ENCODE peak calls at places on chromosome 1, in six cellular contexts. M, I, J, R, Q and H are unnamed samples.

GRCh38 chr1:153750026-153750995 is 22.5 kb downstream of the INTS3 start:
- DNase-seq in J (no peak), R (no peak), M (no peak), I (no peak), Q (no peak), H (no peak)

GRCh38 chr1:115746021-115746690 is 22.4 kb downstream of the CASQ2 start:
- DNase-seq in Q (no peak), R (peak), I (no peak), J (no peak), M (no peak), H (no peak)

GRCh38 chr1:2290595-2291510 is 62.7 kb downstream of the SKI start:
- DNase-seq in M (peak), I (peak), R (peak), Q (no peak), J (peak), H (peak)

GRCh38 chr1:20291621-20292020 is 946 bp downstream of the VWA5B1 start:
- DNase-seq in Q (no peak), I (no peak), R (no peak), M (no peak), J (peak), H (no peak)

GRCh38 chr1:44512313-44512885 is 107.3 kb downstream of the RNF220 start:
- DNase-seq in I (no peak), M (no peak), J (no peak), Q (no peak), R (no peak), H (no peak)

GRCh38 chr1:110746644-110747259 is 72.0 kb upstream of the KCNA3 start:
- DNase-seq in M (no peak), Q (no peak), I (peak), J (peak), R (peak), H (peak)

GRCh38 chr1:184840596-184840995 is 85.9 kb upstream of the EDEM3 start:
- DNase-seq in J (no peak), M (no peak), I (no peak), R (no peak), Q (no peak), H (no peak)

GRCh38 chr1:162984699-162985098 is 84.5 kb upstream of the RGS4 start:
- DNase-seq in J (peak), I (no peak), R (peak), Q (no peak), M (no peak), H (no peak)

GRCh38 chr1:234543442-234544093 is 64.6 kb upstream of the TARBP1 start:
- DNase-seq in R (no peak), I (no peak), M (peak), J (no peak), Q (no peak), H (no peak)

GRCh38 chr1:241408170-241408569 is 51.2 kb upstream of the RGS7 start:
- DNase-seq in Q (no peak), R (peak), J (peak), I (no peak), M (no peak), H (no peak)

GRCh38 chr1:71014110-71014509 is 33.5 kb downstream of the PTGER3 start:
- DNase-seq in J (peak), Q (no peak), I (no peak), R (peak), M (no peak), H (no peak)

GRCh38 chr1:29050141-29050540 is 73.6 kb downstream of the TMEM200B start:
- DNase-seq in I (no peak), M (no peak), J (peak), R (peak), Q (no peak), H (no peak)

GRCh38 chr1:86507935-86508582 is 38.8 kb upstream of the CLCA4 start:
- DNase-seq in J (peak), I (peak), M (no peak), Q (no peak), R (peak), H (no peak)

GRCh38 chr1:15485534-15486091 is 9.7 kb downstream of the CELA2B start:
- DNase-seq in J (no peak), R (no peak), M (no peak), Q (no peak), I (no peak), H (no peak)

GRCh38 chr1:85240174-85240601 is 19.3 kb downstream of the C1orf52 start:
- DNase-seq in I (no peak), M (no peak), J (peak), R (peak), Q (no peak), H (no peak)

GRCh38 chr1:98903261-98903660 is 101.4 kb downstream of the PLPPR5 start:
- DNase-seq in J (peak), I (no peak), M (no peak), R (peak), Q (no peak), H (no peak)

GRCh38 chr1:226776066-226776465 is 37.0 kb upstream of the ITPKB start:
- DNase-seq in Q (no peak), M (no peak), J (no peak), I (no peak), R (no peak), H (no peak)

GRCh38 chr1:94239796-94240195 is 2.4 kb upstream of the ARHGAP29 start:
- DNase-seq in M (no peak), J (no peak), Q (no peak), R (no peak), I (no peak), H (no peak)

GRCh38 chr1:152224093-152224492 is at the start of gene HRNR:
- DNase-seq in R (no peak), Q (no peak), I (no peak), J (no peak), M (no peak), H (no peak)

GRCh38 chr1:229138066-229138465 is 132.8 kb upstream of the RAB4A start:
- DNase-seq in M (no peak), R (no peak), I (no peak), Q (no peak), J (no peak), H (no peak)

GRCh38 chr1:112983540-112984131 is 27.6 kb upstream of the SLC16A1 start:
- DNase-seq in I (no peak), J (no peak), Q (no peak), R (no peak), M (no peak), H (no peak)

GRCh38 chr1:30790850-30791778 is 33.5 kb upstream of the LAPTM5 start:
- DNase-seq in M (no peak), J (no peak), R (no peak), Q (no peak), I (no peak), H (no peak)

GRCh38 chr1:42933060-42933586 is 25.5 kb downstream of the SLC2A1 start:
- DNase-seq in Q (no peak), I (no peak), J (no peak), M (no peak), R (no peak), H (no peak)

GRCh38 chr1:160375788-160376524 is 9.1 kb downstream of the NHLH1 start:
- DNase-seq in R (peak), M (no peak), I (no peak), J (no peak), Q (no peak), H (no peak)

GRCh38 chr1:227399152-227399730 is 80.9 kb upstream of the CDC42BPA start:
- DNase-seq in Q (no peak), M (no peak), R (no peak), J (no peak), I (no peak), H (no peak)

GRCh38 chr1:145961425-145962156 is 2.8 kb downstream of the ANKRD34A start:
- DNase-seq in R (no peak), J (peak), M (peak), I (peak), Q (no peak), H (peak)

GRCh38 chr1:200892546-200892945 is 2.2 kb upstream of the INAVA start:
- DNase-seq in M (no peak), Q (no peak), R (no peak), J (no peak), I (no peak), H (no peak)

GRCh38 chr1:24283326-24284155 is 35.6 kb upstream of the GRHL3 start:
- DNase-seq in R (peak), Q (peak), J (peak), M (no peak), I (no peak), H (no peak)

GRCh38 chr1:11055676-11056075 is 4.1 kb downstream of the SRM start:
- DNase-seq in Q (no peak), M (no peak), I (no peak), R (no peak), J (no peak), H (no peak)

GRCh38 chr1:83838573-83838972 is 160.4 kb downstream of the TTLL7 start:
- DNase-seq in Q (no peak), R (no peak), M (no peak), J (no peak), I (no peak), H (no peak)

GRCh38 chr1:207649204-207649753 is 4.3 kb downstream of the CR1L start:
- DNase-seq in I (no peak), M (no peak), Q (no peak), J (no peak), R (no peak), H (no peak)

GRCh38 chr1:53137729-53138128 is 4.7 kb downstream of the SLC1A7 start:
- DNase-seq in R (no peak), J (no peak), M (no peak), I (no peak), Q (no peak), H (no peak)

GRCh38 chr1:115364044-115364775 is 26.2 kb upstream of the NGF start:
- DNase-seq in J (peak), R (peak), Q (no peak), I (no peak), M (no peak), H (no peak)

GRCh38 chr1:200919386-200919785 is 24.7 kb downstream of the INAVA start:
- DNase-seq in I (no peak), R (no peak), M (no peak), J (no peak), Q (no peak), H (no peak)